ENCODE peak calls at places on chromosomes 1 and 21, in six cellular contexts. One of them, this sample, is unnamed.

GRCh38 chr1:234206651-234207284 is 166.5 kb upstream of the COA6 start:
- DNase-seq in NB4: no peak
- DNase-seq in Peyer's patch: no peak
- DNase-seq in spleen: no peak
- DNase-seq in ovary: no peak
- DNase-seq in breast epithelium: peak
- DNase-seq in this sample: no peak

GRCh38 chr1:229108598-229109201 is 162.2 kb upstream of the RAB4A start:
- DNase-seq in spleen: no peak
- DNase-seq in Peyer's patch: peak
- DNase-seq in breast epithelium: no peak
- DNase-seq in NB4: no peak
- DNase-seq in ovary: no peak
- DNase-seq in this sample: no peak

GRCh38 chr1:246093230-246093629 is 413.8 kb downstream of the SMYD3 start:
- DNase-seq in Peyer's patch: no peak
- DNase-seq in ovary: no peak
- DNase-seq in spleen: no peak
- DNase-seq in NB4: no peak
- DNase-seq in breast epithelium: no peak
- DNase-seq in this sample: no peak

GRCh38 chr1:60891315-60891714 is 191.0 kb upstream of the NFIA start:
- DNase-seq in Peyer's patch: no peak
- DNase-seq in breast epithelium: no peak
- DNase-seq in spleen: no peak
- DNase-seq in NB4: no peak
- DNase-seq in ovary: no peak
- DNase-seq in this sample: no peak

GRCh38 chr1:230806552-230806951 is 59.4 kb downstream of the CAPN9 start:
- DNase-seq in ovary: no peak
- DNase-seq in Peyer's patch: no peak
- DNase-seq in spleen: no peak
- DNase-seq in NB4: no peak
- DNase-seq in breast epithelium: no peak
- DNase-seq in this sample: no peak

GRCh38 chr1:231387770-231388669 is 34.1 kb downstream of the EGLN1 start:
- DNase-seq in Peyer's patch: no peak
- DNase-seq in NB4: peak
- DNase-seq in breast epithelium: no peak
- DNase-seq in spleen: no peak
- DNase-seq in ovary: no peak
- DNase-seq in this sample: no peak

GRCh38 chr21:35525443-35525842 is 476.3 kb upstream of the RUNX1 start:
- DNase-seq in breast epithelium: no peak
- DNase-seq in Peyer's patch: no peak
- DNase-seq in spleen: no peak
- DNase-seq in ovary: no peak
- DNase-seq in NB4: peak
- DNase-seq in this sample: no peak

GRCh38 chr1:1422465-1423244 is 1.6 kb upstream of the ANKRD65 start:
- DNase-seq in NB4: peak
- DNase-seq in spleen: no peak
- DNase-seq in breast epithelium: no peak
- DNase-seq in ovary: no peak
- DNase-seq in Peyer's patch: peak
- DNase-seq in this sample: no peak

GRCh38 chr1:116708255-116708900 is 40.8 kb upstream of the IGSF3 start:
- DNase-seq in NB4: no peak
- DNase-seq in Peyer's patch: no peak
- DNase-seq in breast epithelium: peak
- DNase-seq in ovary: no peak
- DNase-seq in spleen: no peak
- DNase-seq in this sample: no peak

GRCh38 chr1:200973937-200974657 is 49.4 kb downstream of the KIF21B start:
- DNase-seq in breast epithelium: no peak
- DNase-seq in NB4: no peak
- DNase-seq in ovary: no peak
- DNase-seq in Peyer's patch: peak
- DNase-seq in spleen: no peak
- DNase-seq in this sample: no peak

GRCh38 chr21:41573902-41574690 is 66.1 kb upstream of the TMPRSS2 start:
- DNase-seq in spleen: no peak
- DNase-seq in NB4: no peak
- DNase-seq in ovary: no peak
- DNase-seq in breast epithelium: no peak
- DNase-seq in Peyer's patch: no peak
- DNase-seq in this sample: no peak

GRCh38 chr1:41365772-41366427 is 4.7 kb downstream of the FOXO6 start:
- DNase-seq in breast epithelium: no peak
- DNase-seq in NB4: peak
- DNase-seq in ovary: peak
- DNase-seq in Peyer's patch: no peak
- DNase-seq in spleen: no peak
- DNase-seq in this sample: no peak

GRCh38 chr1:87115317-87115885 is 201.0 kb downstream of the HS2ST1 start:
- DNase-seq in breast epithelium: no peak
- DNase-seq in ovary: no peak
- DNase-seq in NB4: no peak
- DNase-seq in spleen: no peak
- DNase-seq in Peyer's patch: no peak
- DNase-seq in this sample: no peak

GRCh38 chr1:110433803-110434202 is 17.1 kb upstream of the PROK1 start:
- DNase-seq in breast epithelium: no peak
- DNase-seq in ovary: no peak
- DNase-seq in Peyer's patch: no peak
- DNase-seq in spleen: no peak
- DNase-seq in NB4: peak
- DNase-seq in this sample: peak

GRCh38 chr1:36323636-36324321 is at the start of gene EVA1B:
- DNase-seq in NB4: peak
- DNase-seq in Peyer's patch: peak
- DNase-seq in breast epithelium: peak
- DNase-seq in spleen: peak
- DNase-seq in ovary: peak
- DNase-seq in this sample: peak

GRCh38 chr1:20322825-20323612 is 32.3 kb downstream of the VWA5B1 start:
- DNase-seq in ovary: no peak
- DNase-seq in breast epithelium: no peak
- DNase-seq in spleen: peak
- DNase-seq in NB4: peak
- DNase-seq in Peyer's patch: no peak
- DNase-seq in this sample: no peak

GRCh38 chr1:32072622-32073386 is at the start of gene TMEM39B:
- DNase-seq in breast epithelium: peak
- DNase-seq in Peyer's patch: peak
- DNase-seq in NB4: peak
- DNase-seq in ovary: peak
- DNase-seq in spleen: peak
- DNase-seq in this sample: peak
- TF ChIP-seq CTCF in breast epithelium: no peak
- TF ChIP-seq CTCF in Peyer's patch: peak
- TF ChIP-seq CTCF in NB4: no peak
- TF ChIP-seq CTCF in ovary: peak
- TF ChIP-seq CTCF in spleen: no peak
- TF ChIP-seq CTCF in this sample: no peak

GRCh38 chr1:12179111-12179519 is 12.3 kb downstream of the TNFRSF1B start:
- DNase-seq in spleen: no peak
- DNase-seq in breast epithelium: no peak
- DNase-seq in NB4: no peak
- DNase-seq in ovary: no peak
- DNase-seq in Peyer's patch: no peak
- DNase-seq in this sample: no peak
- TF ChIP-seq POLR2A in spleen: no peak
- TF ChIP-seq POLR2A in breast epithelium: no peak
- TF ChIP-seq POLR2A in NB4: no peak
- TF ChIP-seq POLR2A in ovary: no peak
- TF ChIP-seq POLR2A in Peyer's patch: no peak
- TF ChIP-seq POLR2A in this sample: no peak

DNA sequence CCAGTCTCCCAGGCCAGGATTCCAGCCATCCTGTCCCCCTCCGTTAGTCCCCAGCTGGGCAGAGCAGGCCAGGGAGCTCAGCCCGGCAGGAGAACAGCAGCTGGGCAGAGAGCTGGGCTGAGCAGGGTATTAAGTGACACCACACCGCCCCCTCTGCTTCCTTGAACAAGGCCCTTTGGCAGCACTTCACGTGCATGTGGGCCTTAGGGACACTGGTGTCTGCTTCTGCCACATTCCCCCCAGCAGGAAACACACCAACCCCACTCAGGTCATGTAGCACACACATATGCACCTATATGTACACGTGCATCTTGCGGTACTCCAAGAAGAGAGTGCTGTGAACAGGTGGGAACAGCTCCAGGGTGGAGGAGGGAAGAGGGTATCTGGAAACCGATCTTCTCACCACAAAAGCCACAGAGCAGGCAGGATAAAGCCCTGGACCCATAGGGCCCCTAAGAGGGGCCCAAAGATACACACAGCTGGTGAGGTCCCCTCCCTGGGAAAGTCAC is 4.6 kb downstream of the EPHA2 start:
- DNase-seq in spleen: no peak
- DNase-seq in breast epithelium: no peak
- DNase-seq in Peyer's patch: no peak
- DNase-seq in NB4: peak
- DNase-seq in ovary: no peak
- DNase-seq in this sample: peak
- TF ChIP-seq CTCF in spleen: no peak
- TF ChIP-seq CTCF in breast epithelium: no peak
- TF ChIP-seq CTCF in Peyer's patch: no peak
- TF ChIP-seq CTCF in NB4: no peak
- TF ChIP-seq CTCF in ovary: no peak
- TF ChIP-seq CTCF in this sample: no peak

GRCh38 chr1:161824618-161825017 is 58.5 kb downstream of the ATF6 start:
- DNase-seq in breast epithelium: no peak
- DNase-seq in spleen: no peak
- DNase-seq in NB4: no peak
- DNase-seq in ovary: no peak
- DNase-seq in Peyer's patch: no peak
- DNase-seq in this sample: no peak
- TF ChIP-seq POLR2A in breast epithelium: no peak
- TF ChIP-seq POLR2A in spleen: no peak
- TF ChIP-seq POLR2A in NB4: no peak
- TF ChIP-seq POLR2A in ovary: no peak
- TF ChIP-seq POLR2A in Peyer's patch: no peak
- TF ChIP-seq POLR2A in this sample: no peak

DNA sequence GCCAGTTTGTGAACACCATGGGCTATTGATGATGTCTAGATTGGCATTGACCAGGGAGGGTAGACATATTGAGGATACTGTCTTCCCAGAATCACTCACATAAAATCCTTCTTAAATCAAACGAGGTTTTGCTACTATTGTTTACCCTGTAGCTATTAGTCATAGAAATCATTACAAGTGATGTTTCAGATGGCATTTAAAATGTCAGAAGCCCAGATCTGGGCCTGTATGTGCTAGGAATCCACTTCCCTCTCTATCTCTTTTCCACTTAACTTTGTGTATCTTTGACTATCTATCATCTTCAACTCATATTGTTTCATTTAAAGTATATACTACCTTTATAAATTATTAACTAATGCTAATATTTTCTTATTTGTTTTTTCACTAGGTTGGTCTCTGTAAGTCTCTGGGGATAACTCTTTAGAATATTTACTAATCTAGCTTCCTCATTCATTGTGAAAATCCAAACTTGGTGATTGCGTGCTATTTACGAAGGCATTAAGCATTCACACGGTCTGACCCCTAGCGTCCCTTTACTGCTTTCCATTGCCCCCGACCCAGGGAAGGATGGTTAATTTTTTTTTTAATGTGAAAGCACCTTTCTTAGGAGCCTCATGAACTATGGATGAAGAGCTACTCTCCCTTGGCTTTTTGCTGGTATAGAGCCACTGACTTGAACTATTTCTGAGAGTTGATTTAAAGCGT is 281.8 kb downstream of the GPATCH2 start:
- DNase-seq in Peyer's patch: no peak
- DNase-seq in NB4: no peak
- DNase-seq in ovary: no peak
- DNase-seq in breast epithelium: no peak
- DNase-seq in spleen: no peak
- DNase-seq in this sample: no peak
- TF ChIP-seq CTCF in Peyer's patch: no peak
- TF ChIP-seq CTCF in NB4: no peak
- TF ChIP-seq CTCF in ovary: no peak
- TF ChIP-seq CTCF in breast epithelium: no peak
- TF ChIP-seq CTCF in spleen: no peak
- TF ChIP-seq CTCF in this sample: no peak

GRCh38 chr1:45187735-45188134 is 18.7 kb downstream of the ZSWIM5 start:
- DNase-seq in breast epithelium: no peak
- DNase-seq in ovary: no peak
- DNase-seq in Peyer's patch: no peak
- DNase-seq in NB4: no peak
- DNase-seq in spleen: no peak
- DNase-seq in this sample: no peak
- TF ChIP-seq POLR2A in breast epithelium: no peak
- TF ChIP-seq POLR2A in ovary: no peak
- TF ChIP-seq POLR2A in Peyer's patch: no peak
- TF ChIP-seq POLR2A in NB4: no peak
- TF ChIP-seq POLR2A in spleen: no peak
- TF ChIP-seq POLR2A in this sample: no peak

DNA sequence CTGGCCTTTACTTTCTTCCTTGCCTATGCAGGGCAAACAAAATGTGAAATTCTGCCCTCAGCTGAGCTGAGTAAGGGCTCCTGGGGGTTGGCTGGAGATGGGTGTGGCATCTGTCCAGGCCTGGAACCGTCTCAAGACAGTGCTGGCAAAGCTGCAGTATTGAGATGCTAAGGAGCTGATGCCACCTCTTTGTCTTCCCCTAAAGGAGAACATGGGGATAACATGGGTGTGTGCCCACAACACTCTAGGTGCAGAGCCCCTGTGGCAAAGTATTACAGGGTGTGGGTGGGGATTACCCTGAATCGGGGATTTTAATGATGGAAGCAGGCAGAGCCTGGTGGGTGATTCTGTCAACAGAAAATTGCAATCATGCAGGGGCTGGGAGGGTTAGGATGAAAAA is 2.5 kb upstream of the ST3GAL3 start:
- DNase-seq in breast epithelium: peak
- DNase-seq in Peyer's patch: no peak
- DNase-seq in spleen: no peak
- DNase-seq in ovary: peak
- DNase-seq in NB4: peak
- DNase-seq in this sample: no peak
- TF ChIP-seq CTCF in breast epithelium: peak
- TF ChIP-seq CTCF in Peyer's patch: no peak
- TF ChIP-seq CTCF in spleen: no peak
- TF ChIP-seq CTCF in ovary: no peak
- TF ChIP-seq CTCF in NB4: no peak
- TF ChIP-seq CTCF in this sample: no peak

This sample was measured in heart left ventricle.